ENCODE peak calls at places on chromosomes 16 and 17, in five cellular contexts. J is lower lobe of right lung, P is IMR-90, H is HCT116, B is endodermal cell. L is an unnamed sample.

GRCh38 chr17:67663445-67663844 is 54.3 kb upstream of the NOL11 start:
- DNase-seq in J (no peak), P (no peak), H (no peak), B (no peak), L (no peak)

GRCh38 chr17:81322271-81323082 is 27.4 kb upstream of the SLC38A10 start:
- DNase-seq in J (no peak), P (no peak), H (peak), B (peak), L (no peak)

GRCh38 chr17:49287481-49287880 is 56.9 kb upstream of the PHOSPHO1 start:
- DNase-seq in J (no peak), P (no peak), H (no peak), B (peak), L (no peak)

GRCh38 chr16:87391324-87391949 is 699 bp upstream of the MAP1LC3B start:
- DNase-seq in J (peak), P (no peak), H (no peak), B (peak), L (no peak)

GRCh38 chr17:81646869-81647600 is 9.3 kb downstream of the PDE6G start:
- DNase-seq in J (no peak), P (no peak), H (no peak), B (no peak), L (no peak)

GRCh38 chr17:3845361-3845753 is 689 bp downstream of the NCBP3 start:
- DNase-seq in J (no peak), P (no peak), H (no peak), B (no peak), L (peak)

GRCh38 chr16:12272264-12272663 is 295.7 kb downstream of the SNX29 start:
- DNase-seq in J (no peak), P (no peak), H (no peak), B (no peak), L (no peak)

GRCh38 chr17:13323990-13324389 is 277.7 kb downstream of the HS3ST3A1 start:
- DNase-seq in J (no peak), P (peak), H (no peak), B (no peak), L (no peak)

GRCh38 chr17:68346448-68346847 is 55.2 kb downstream of the ARSG start:
- DNase-seq in J (peak), P (no peak), H (no peak), B (no peak), L (no peak)

GRCh38 chr16:68592466-68593337 is 52.4 kb upstream of the CDH3 start:
- DNase-seq in J (no peak), P (no peak), H (no peak), B (no peak), L (no peak)

GRCh38 chr17:62670202-62670821 is 42.8 kb downstream of the MRC2 start:
- DNase-seq in J (peak), P (no peak), H (no peak), B (peak), L (no peak)

GRCh38 chr16:30049871-30050270 is 15.7 kb upstream of the ALDOA start:
- DNase-seq in J (no peak), P (no peak), H (no peak), B (no peak), L (no peak)

GRCh38 chr16:54106078-54106477 is 180.5 kb downstream of the IRX3 start:
- DNase-seq in J (no peak), P (no peak), H (no peak), B (no peak), L (no peak)

GRCh38 chr17:40025991-40026815 is 11.0 kb downstream of the CSF3 start:
- DNase-seq in J (no peak), P (no peak), H (no peak), B (no peak), L (peak)

GRCh38 chr17:68771867-68772515 is 170.8 kb upstream of the FAM20A start:
- DNase-seq in J (no peak), P (peak), H (peak), B (no peak), L (peak)

GRCh38 chr16:50427107-50427506 is 58.3 kb upstream of the BRD7 start:
- DNase-seq in J (no peak), P (no peak), H (no peak), B (no peak), L (no peak)

GRCh38 chr16:50282010-50282538 is 15.7 kb downstream of the ADCY7 start:
- DNase-seq in J (peak), P (no peak), H (no peak), B (no peak), L (no peak)

GRCh38 chr16:11194913-11195312 is 61.1 kb downstream of the SOCS1 start:
- DNase-seq in J (no peak), P (no peak), H (no peak), B (no peak), L (no peak)

GRCh38 chr17:42243493-42243982 is 32.7 kb downstream of the STAT5B start:
- DNase-seq in J (no peak), P (no peak), H (no peak), B (no peak), L (no peak)

GRCh38 chr17:77451271-77451893 is 310.6 kb downstream of the SEC14L1 start:
- DNase-seq in J (peak), P (peak), H (no peak), B (peak), L (no peak)

GRCh38 chr16:9124444-9124843 is 33.0 kb downstream of the HAPSTR1 start:
- DNase-seq in J (no peak), P (no peak), H (no peak), B (no peak), L (no peak)
- H3K27ac ChIP-seq in J (no peak), P (no peak), H (peak), B (no peak), L (peak)

DNA sequence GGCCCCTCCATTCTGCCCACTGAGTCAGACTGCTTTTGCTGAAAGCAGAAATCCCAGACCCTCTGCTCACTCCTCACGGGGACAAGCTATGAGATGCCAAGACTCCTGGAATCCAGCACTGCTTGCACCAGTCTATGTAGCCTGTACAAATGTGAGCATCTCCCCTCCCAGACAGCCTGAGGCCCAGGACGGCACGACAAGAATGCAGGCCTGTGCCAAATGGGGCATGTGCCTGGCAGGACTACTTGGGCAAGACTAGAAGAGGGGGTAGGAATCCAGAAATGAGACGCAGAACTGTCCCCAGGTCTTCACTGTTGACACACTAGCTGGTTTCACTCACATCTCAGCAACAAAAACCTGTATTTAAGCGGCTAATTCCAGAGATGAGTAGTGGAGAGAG is 2.8 kb upstream of the MYO1C start:
- DNase-seq in J (no peak), P (no peak), H (no peak), B (no peak), L (peak)
- H3K27ac ChIP-seq in J (peak), P (no peak), H (no peak), B (no peak), L (no peak)

GRCh38 chr16:88888778-88889387 is 22.4 kb upstream of the PABPN1L start:
- DNase-seq in J (no peak), P (no peak), H (no peak), B (peak), L (no peak)

GRCh38 chr16:88886311-88886914 is 20.0 kb upstream of the PABPN1L start:
- DNase-seq in J (no peak), P (no peak), H (no peak), B (no peak), L (no peak)

GRCh38 chr16:88885693-88886253 is 19.3 kb upstream of the PABPN1L start:
- DNase-seq in J (no peak), P (no peak), H (no peak), B (no peak), L (no peak)

GRCh38 chr16:88886915-88887521 is 20.6 kb upstream of the PABPN1L start:
- DNase-seq in J (peak), P (peak), H (no peak), B (no peak), L (no peak)

GRCh38 chr16:88888057-88888777 is 21.8 kb upstream of the PABPN1L start:
- DNase-seq in J (no peak), P (no peak), H (no peak), B (no peak), L (no peak)
- H3K27ac ChIP-seq in J (peak), P (no peak), H (peak), B (peak), L (no peak)

GRCh38 chr16:31127182-31127581 is 8.3 kb downstream of the PRSS8 start:
- DNase-seq in J (no peak), P (no peak), H (no peak), B (no peak), L (no peak)
- H3K27ac ChIP-seq in J (peak), P (no peak), H (no peak), B (no peak), L (peak)

GRCh38 chr17:17171991-17172939 is 33.9 kb downstream of the PLD6 start:
- DNase-seq in J (peak), P (no peak), H (no peak), B (peak), L (no peak)
- H3K27ac ChIP-seq in J (no peak), P (no peak), H (no peak), B (no peak), L (no peak)